ENCODE peak calls at places on chromosomes 3 and 15, in six cellular contexts. P is cardiac fibroblast, F is tibial artery, H is PC-9, W is PC-3, Z is uterus. A is an unnamed sample.

GRCh38 chr15:71447328-71448250 is 332.3 kb downstream of the THSD4 start:
- DNase-seq in P (peak; percentile 55), F (no peak), H (peak; percentile 92), W (peak; percentile 95), Z (no peak), A (no peak)

GRCh38 chr15:100339999-100340398 is 1.8 kb downstream of the ADAMTS17 start:
- DNase-seq in P (no peak), F (no peak), H (no peak), W (no peak), Z (no peak), A (no peak)

GRCh38 chr3:3800076-3800448 is 831 bp downstream of the LRRN1 start:
- DNase-seq in P (no peak), F (peak; percentile 66), H (no peak), W (no peak), Z (peak; percentile 19), A (no peak)

GRCh38 chr15:88775776-88776175 is 27.5 kb upstream of the ACAN start:
- DNase-seq in P (no peak), F (no peak), H (no peak), W (no peak), Z (no peak), A (no peak)

GRCh38 chr15:77457619-77458265 is 37.1 kb downstream of the HMG20A start:
- DNase-seq in P (peak; percentile 56), F (no peak), H (no peak), W (peak; percentile 14), Z (no peak), A (no peak)

GRCh38 chr15:74123131-74123429 is 7.3 kb upstream of the ISLR2 start:
- DNase-seq in P (no peak), F (no peak), H (no peak), W (no peak), Z (no peak), A (no peak)

GRCh38 chr3:14918356-14918860 is 29.0 kb upstream of the NR2C2 start:
- DNase-seq in P (no peak), F (no peak), H (no peak), W (no peak), Z (no peak), A (no peak)

GRCh38 chr15:78879517-78880241 is 7.0 kb downstream of the MORF4L1 start:
- DNase-seq in P (no peak), F (no peak), H (no peak), W (no peak), Z (no peak), A (no peak)

GRCh38 chr15:78224024-78224413 is 10.3 kb downstream of the ACSBG1 start:
- DNase-seq in P (peak; percentile 31), F (no peak), H (no peak), W (no peak), Z (no peak), A (no peak)

GRCh38 chr15:80967451-80967850 is 22.2 kb downstream of the MESD start:
- DNase-seq in P (peak; percentile 62), F (no peak), H (peak; percentile 73), W (no peak), Z (no peak), A (no peak)

GRCh38 chr3:33299395-33300081 is 22.3 kb downstream of the FBXL2 start:
- DNase-seq in P (peak; percentile 78), F (no peak), H (peak; percentile 77), W (peak; percentile 80), Z (no peak), A (no peak)

GRCh38 chr3:57112206-57112605 is 51.7 kb downstream of the SPATA12 start:
- DNase-seq in P (no peak), F (no peak), H (no peak), W (no peak), Z (no peak), A (no peak)

GRCh38 chr15:63971427-63971805 is 74.9 kb downstream of the DAPK2 start:
- DNase-seq in P (no peak), F (no peak), H (no peak), W (no peak), Z (no peak), A (no peak)

GRCh38 chr15:78090422-78090821 is 1.9 kb upstream of the SH2D7 start:
- DNase-seq in P (no peak), F (no peak), H (no peak), W (no peak), Z (no peak), A (no peak)

GRCh38 chr3:182268711-182269110 is 524.6 kb upstream of the ATP11B start:
- DNase-seq in P (no peak), F (no peak), H (peak; percentile 33), W (peak; percentile 76), Z (no peak), A (no peak)

GRCh38 chr3:177471733-177472480 is 274.6 kb upstream of the TBL1XR1 start:
- DNase-seq in P (no peak), F (no peak), H (no peak), W (no peak), Z (no peak), A (no peak)

GRCh38 chr15:75371901-75372688 is 3.7 kb upstream of the MAN2C1 start:
- DNase-seq in P (no peak), F (no peak), H (no peak), W (no peak), Z (no peak), A (no peak)

GRCh38 chr3:162041622-162042021 is 545.0 kb downstream of the OTOL1 start:
- DNase-seq in P (no peak), F (no peak), H (no peak), W (no peak), Z (no peak), A (no peak)

DNA sequence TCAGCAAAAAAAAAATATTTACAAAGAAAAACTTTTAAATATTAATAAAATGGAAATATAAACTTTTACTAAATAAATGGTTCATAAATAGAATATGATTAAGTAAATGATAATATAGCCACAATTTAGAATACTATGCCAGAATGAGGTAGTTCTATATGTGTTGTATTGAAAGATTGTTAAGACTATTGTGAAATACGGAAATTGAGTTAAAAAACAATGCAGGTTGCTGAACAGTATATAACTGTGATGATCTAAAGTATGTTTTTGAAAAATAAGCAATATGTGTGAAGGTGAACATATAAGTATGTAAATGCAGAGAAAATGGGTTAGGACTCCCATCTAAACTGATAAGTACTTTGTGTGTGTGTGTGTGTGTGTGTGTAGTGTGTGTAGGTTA is 1.2 kb downstream of the ZNF35 start:
- DNase-seq in P (no peak), F (no peak), H (no peak), W (no peak), Z (no peak), A (no peak)
- H3K4me3 ChIP-seq in P (no peak overlapping the region), F (no peak overlapping the region), H (peak overlapping the region; percentile 98), W (peak overlapping the region; percentile 74), Z (no peak overlapping the region), A (no peak overlapping the region)

DNA sequence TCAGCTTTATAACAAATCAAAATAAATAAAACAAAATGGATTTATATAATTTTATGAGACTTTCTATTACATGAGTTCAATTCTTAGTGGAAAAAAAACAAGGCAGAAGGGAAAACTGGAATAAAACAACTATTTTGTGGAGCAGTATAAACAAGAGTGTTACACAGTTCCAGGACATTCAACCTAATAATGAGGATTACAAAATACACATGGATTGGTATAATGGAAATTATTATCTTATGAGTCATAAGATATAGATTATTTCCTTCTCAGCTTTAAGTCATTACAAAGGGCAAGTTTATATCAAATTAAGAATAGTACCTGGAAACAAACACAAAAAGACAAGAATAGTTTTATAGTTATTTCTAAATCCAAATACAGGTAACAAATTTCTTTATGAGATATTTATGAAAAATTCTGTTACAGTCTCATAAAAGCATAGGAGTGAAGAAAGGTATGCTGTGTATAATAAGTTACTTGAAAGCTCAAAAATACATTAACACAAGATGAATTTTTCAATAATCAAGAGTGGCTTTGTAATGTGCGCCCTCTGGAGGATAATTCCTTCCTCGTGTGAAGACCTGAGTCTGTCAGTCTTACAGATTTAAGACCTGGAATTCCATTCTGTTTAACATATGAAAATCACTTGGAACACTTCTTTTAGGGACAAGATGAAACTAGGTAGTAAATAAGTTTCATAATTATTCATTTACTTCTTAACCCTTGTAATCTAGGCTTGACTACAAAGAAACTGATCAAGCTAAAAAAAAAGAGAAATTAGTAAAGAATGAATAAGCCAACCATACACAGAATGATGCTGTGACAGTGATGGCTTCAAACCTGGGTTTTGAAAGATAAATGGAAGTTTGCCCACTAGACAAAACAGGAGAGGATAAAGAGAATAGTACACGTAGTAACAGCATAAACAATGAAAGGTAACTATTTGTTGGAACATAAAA is 9.5 kb downstream of the COPS2 start:
- DNase-seq in P (peak; percentile 85), F (no peak), H (peak; percentile 62), W (peak; percentile 73), Z (no peak), A (no peak)
- TF ChIP-seq CTCF in P (peak; percentile 76), F (peak; percentile 50), H (peak; percentile 69), W (peak; percentile 83), Z (peak; percentile 35), A (peak; percentile 39)

DNA sequence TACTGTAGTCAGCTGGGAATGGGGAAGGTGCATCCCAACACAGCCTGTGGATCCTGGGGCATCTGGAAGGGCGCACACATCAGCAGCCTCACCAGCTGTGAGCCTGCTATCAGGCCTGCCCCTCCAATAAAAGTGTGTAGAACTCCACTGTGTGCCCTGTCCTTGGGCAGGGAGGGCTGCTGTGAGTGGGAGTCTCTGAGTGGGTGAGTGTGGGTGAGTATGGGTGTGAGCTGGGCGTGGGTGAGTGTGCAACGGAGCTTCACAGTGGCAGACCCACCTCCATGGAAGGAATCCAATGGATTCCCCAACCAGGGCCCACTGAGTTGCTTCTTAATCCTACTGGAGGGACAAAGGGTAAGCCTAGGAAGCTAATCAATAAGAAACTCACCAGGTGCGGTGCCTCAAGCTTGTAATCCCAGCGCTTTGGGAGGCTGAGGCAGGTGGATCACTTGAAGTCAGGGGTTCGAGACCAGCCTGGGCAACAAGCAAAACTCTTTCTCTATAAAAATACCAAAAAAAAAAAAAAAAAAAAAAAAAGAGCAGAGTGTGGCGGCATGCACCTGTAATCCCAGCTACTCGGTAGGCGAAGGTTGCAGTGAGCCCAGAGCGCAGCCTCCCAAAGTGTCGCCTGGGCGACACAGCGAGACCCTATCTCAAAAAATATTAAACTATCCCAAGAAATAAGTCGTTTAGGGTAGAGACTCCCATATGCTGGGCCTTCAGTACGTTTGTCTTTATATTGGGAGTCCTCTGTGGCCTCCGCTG is 555 bp upstream of the RCCD1 start:
- DNase-seq in P (no peak), F (no peak), H (no peak), W (no peak), Z (no peak), A (no peak)
- H3K4me3 ChIP-seq in P (no peak overlapping the region), F (peak overlapping the region; percentile 80), H (peak overlapping the region; percentile 98), W (no peak overlapping the region), Z (no peak overlapping the region), A (peak overlapping the region; percentile 93)

DNA sequence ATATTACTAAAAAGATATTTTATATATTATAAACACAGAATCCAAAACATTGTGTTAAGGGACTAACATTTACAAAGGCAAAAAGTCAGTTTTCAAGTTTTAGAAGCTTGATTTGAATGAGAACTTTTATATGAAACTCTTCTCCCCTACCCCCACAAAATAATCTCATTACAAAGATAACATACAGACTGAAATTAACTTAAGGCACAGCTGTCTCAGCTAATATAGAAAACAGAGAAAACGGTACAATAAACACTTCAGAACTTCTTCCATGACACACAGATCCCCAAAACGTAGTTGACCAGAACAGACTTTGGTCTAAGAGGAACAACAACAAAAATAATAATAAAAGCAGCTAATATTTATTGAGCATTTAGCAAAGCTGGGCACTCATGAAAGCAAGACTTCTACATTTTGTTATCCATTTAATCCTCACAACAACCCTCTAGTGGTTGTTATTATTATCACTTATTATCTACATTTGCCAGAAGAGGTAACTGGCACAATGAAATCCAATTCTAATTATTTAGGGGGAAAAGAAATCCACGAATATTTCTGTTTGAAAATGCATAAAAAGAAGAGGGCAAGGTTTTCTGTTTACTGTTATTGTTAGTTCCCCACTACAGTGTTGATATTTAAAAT is 68.1 kb downstream of the PFN2 start:
- DNase-seq in P (peak; percentile 20), F (no peak), H (no peak), W (peak; percentile 39), Z (no peak), A (no peak)
- TF ChIP-seq CTCF in P (peak; percentile 27), F (no peak), H (peak; percentile 57), W (peak; percentile 68), Z (no peak), A (no peak)